ENCODE peak calls at places on chromosome 10, in four cellular contexts. O, M, B and C are unnamed samples.

GRCh38 chr10:99411546-99411945 is 18.9 kb downstream of the GOT1 start:
- DNase-seq in M (no peak), B (no peak), O (no peak), C (no peak)

GRCh38 chr10:65581426-65582026 is 1344.3 kb upstream of the LRRTM3 start:
- DNase-seq in O (no peak), B (no peak), M (no peak), C (no peak)

GRCh38 chr10:45557275-45557905 is 115.2 kb downstream of the ZFAND4 start:
- DNase-seq in O (peak), M (peak), B (no peak), C (no peak)

GRCh38 chr10:29853913-29854312 is 205.5 kb downstream of the JCAD start:
- DNase-seq in O (no peak), B (no peak), M (no peak), C (no peak)

GRCh38 chr10:25024528-25024927 is 8.1 kb downstream of the THNSL1 start:
- DNase-seq in M (no peak), O (no peak), B (no peak), C (no peak)

GRCh38 chr10:106741131-106741530 is 423.4 kb downstream of the SORCS1 start:
- DNase-seq in M (no peak), O (no peak), B (no peak), C (no peak)

GRCh38 chr10:49093922-49094321 is 21.4 kb downstream of the VSTM4 start:
- DNase-seq in M (no peak), B (no peak), O (no peak), C (no peak)

GRCh38 chr10:24723386-24723787 is 300 bp downstream of the ARHGAP21 start:
- DNase-seq in M (no peak), B (no peak), O (no peak), C (peak)

GRCh38 chr10:28276384-28276783 is 26.5 kb downstream of the MPP7 start:
- DNase-seq in B (no peak), O (no peak), M (no peak), C (no peak)

GRCh38 chr10:79079490-79080355 is 11.0 kb downstream of the ZMIZ1 start:
- DNase-seq in M (no peak), B (no peak), O (peak), C (no peak)

GRCh38 chr10:119398996-119399395 is 143.5 kb downstream of the RGS10 start:
- DNase-seq in O (no peak), M (no peak), B (no peak), C (no peak)

GRCh38 chr10:103712898-103713498 is 142.4 kb downstream of the SH3PXD2A start:
- DNase-seq in M (peak), O (peak), B (peak), C (peak)

GRCh38 chr10:111037868-111038267 is 39.0 kb upstream of the ADRA2A start:
- DNase-seq in O (peak), M (no peak), B (no peak), C (no peak)

GRCh38 chr10:121065330-121065729 is 214.2 kb downstream of the WDR11 start:
- DNase-seq in O (peak), B (no peak), M (no peak), C (no peak)

GRCh38 chr10:126910196-126910595 is 5.0 kb downstream of the DOCK1 start:
- DNase-seq in M (no peak), O (no peak), B (no peak), C (no peak)

GRCh38 chr10:119663866-119664698 is 12.9 kb downstream of the BAG3 start:
- DNase-seq in B (no peak), M (no peak), O (peak), C (peak)

GRCh38 chr10:11874568-11875182 is 51.5 kb downstream of the PROSER2 start:
- DNase-seq in O (no peak), M (peak), B (no peak), C (peak)